ENCODE peak calls at places on chromosome 6, in nine cellular contexts. L is heart right ventricle; H is AG04449; R is astrocyte of the cerebellum; N is cardiac muscle cell; E is GM10248; F is activated CD8-positive, alpha-beta T cell treated with anti-CD3 and anti-CD28 coated beads for 36 hours; U is sigmoid colon; O is right lobe of liver. A is an unnamed sample.

GRCh38 chr6:72040106-72040505 is 153.8 kb downstream of the RIMS1 start:
- DNase-seq in L (no peak), H (no peak), R (no peak), N (peak; percentile 14), E (no peak), F (no peak), U (no peak), O (no peak), A (no peak)

GRCh38 chr6:151805286-151805840 is 2.1 kb upstream of the ESR1 start:
- DNase-seq in L (peak; percentile 26), H (no peak), R (no peak), N (peak; percentile 5), E (no peak), F (no peak), U (no peak), O (no peak), A (no peak)

GRCh38 chr6:9614778-9615177 is 800.1 kb downstream of the TFAP2A start:
- DNase-seq in L (no peak), H (no peak), R (no peak), N (no peak), E (no peak), F (no peak), U (no peak), O (no peak), A (no peak)

GRCh38 chr6:108156938-108157233 is 8.9 kb upstream of the NR2E1 start:
- DNase-seq in L (no peak), H (no peak), R (no peak), N (no peak), E (no peak), F (no peak), U (no peak), O (no peak), A (no peak)

GRCh38 chr6:158283304-158284005 is 28.8 kb upstream of the TULP4 start:
- DNase-seq in L (no peak), H (no peak), R (no peak), N (peak; percentile 28), E (no peak), F (peak; percentile 39), U (no peak), O (no peak), A (no peak)

GRCh38 chr6:135555550-135555949 is 58.0 kb upstream of the AHI1 start:
- DNase-seq in L (no peak), H (no peak), R (no peak), N (no peak), E (peak; percentile 20), F (no peak), U (no peak), O (no peak), A (no peak)

GRCh38 chr6:10510592-10511367 is 10.4 kb upstream of the GCNT2 start:
- DNase-seq in L (peak; percentile 59), H (no peak), R (no peak), N (peak; percentile 88), E (peak; percentile 77), F (peak; percentile 70), U (peak; percentile 84), O (peak; percentile 76), A (no peak)

GRCh38 chr6:157867155-157867559 is 44.1 kb downstream of the SNX9 start:
- DNase-seq in L (no peak), H (no peak), R (no peak), N (no peak), E (no peak), F (no peak), U (no peak), O (no peak), A (no peak)

GRCh38 chr6:112595201-112595600 is 248.1 kb downstream of the RFPL4B start:
- DNase-seq in L (no peak), H (no peak), R (peak; percentile 35), N (no peak), E (no peak), F (no peak), U (no peak), O (no peak), A (no peak)

DNA sequence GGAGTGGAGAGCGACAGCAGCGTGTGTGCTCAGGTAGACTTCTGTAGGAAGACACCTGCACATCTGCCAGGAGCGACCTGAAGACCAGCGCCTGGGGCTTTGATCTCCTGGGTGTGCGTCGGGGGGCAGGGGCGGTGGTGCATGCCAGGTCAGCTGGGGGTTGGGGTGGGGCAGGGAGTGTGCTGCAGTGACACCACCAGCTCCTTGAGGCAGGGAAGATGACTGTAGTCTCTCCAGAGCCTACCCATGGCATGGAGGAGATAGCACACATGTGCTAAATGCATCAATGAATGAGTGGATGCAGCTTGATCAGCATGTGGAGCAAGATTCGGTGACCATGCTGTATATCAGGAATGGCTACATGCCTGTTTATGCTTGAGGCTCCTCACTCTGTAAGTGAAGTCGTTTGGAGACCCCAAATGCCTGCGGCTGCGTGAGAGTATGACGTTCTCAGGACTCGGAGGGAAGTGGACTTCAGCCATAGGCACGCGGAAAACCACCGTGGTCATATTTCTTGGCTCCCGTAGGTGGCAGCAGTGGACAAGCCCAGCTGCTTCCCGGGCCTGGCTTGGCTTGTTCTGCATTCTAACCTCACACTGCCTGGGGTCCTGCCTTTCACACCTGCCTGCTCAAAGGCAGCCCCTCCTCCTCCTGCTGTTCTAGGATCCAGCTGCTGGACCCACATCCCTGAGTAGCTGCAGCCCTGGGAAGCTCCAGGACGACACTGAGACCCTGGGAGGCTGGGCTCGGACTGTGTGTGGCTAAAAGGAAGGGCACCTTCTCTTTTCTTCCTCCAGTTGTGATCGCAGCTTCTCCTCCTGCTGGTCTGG is 39.4 kb upstream of the KCNK16 start:
- DNase-seq in L (peak; percentile 48), H (no peak), R (peak; percentile 40), N (peak; percentile 82), E (peak; percentile 81), F (peak; percentile 61), U (peak; percentile 81), O (peak; percentile 67), A (peak; percentile 10)
- TF ChIP-seq CTCF in L (peak; percentile 84), H (peak; percentile 85), R (peak; percentile 93), N (peak; percentile 82), E (peak; percentile 80), F (peak; percentile 85), U (peak; percentile 93), O (peak; percentile 74), A (peak; percentile 92)

GRCh38 chr6:25959890-25960531 is 2.6 kb upstream of the TRIM38 start:
- DNase-seq in L (no peak), H (no peak), R (no peak), N (no peak), E (no peak), F (no peak), U (no peak), O (no peak), A (no peak)

GRCh38 chr6:25962368-25963127 is at the start of gene TRIM38:
- DNase-seq in L (no peak), H (peak; percentile 74), R (peak; percentile 19), N (peak; percentile 6), E (peak; percentile 77), F (peak; percentile 88), U (peak; percentile 91), O (no peak), A (peak; percentile 79)

GRCh38 chr6:25960689-25961088 is 1.9 kb upstream of the TRIM38 start:
- DNase-seq in L (no peak), H (no peak), R (no peak), N (no peak), E (no peak), F (peak; percentile 62), U (no peak), O (no peak), A (no peak)

GRCh38 chr6:25963426-25964123 is 973 bp downstream of the TRIM38 start:
- DNase-seq in L (no peak), H (no peak), R (no peak), N (no peak), E (no peak), F (no peak), U (no peak), O (no peak), A (no peak)

GRCh38 chr6:25961619-25962367 is 809 bp upstream of the TRIM38 start:
- DNase-seq in L (no peak), H (no peak), R (no peak), N (no peak), E (peak; percentile 16), F (no peak), U (no peak), O (no peak), A (no peak)
- TF ChIP-seq CTCF in L (no peak), H (no peak), R (no peak), N (no peak), E (peak; percentile 24), F (no peak), U (no peak), O (no peak), A (no peak)

GRCh38 chr6:40474937-40475336 is 112.2 kb downstream of the LRFN2 start:
- DNase-seq in L (no peak), H (no peak), R (no peak), N (no peak), E (no peak), F (no peak), U (no peak), O (no peak), A (no peak)
- TF ChIP-seq CTCF in L (no peak), H (no peak), R (no peak), N (no peak), E (no peak), F (no peak), U (no peak), O (no peak), A (no peak)

GRCh38 chr6:44286747-44287146 is 16.5 kb downstream of the TMEM151B start:
- DNase-seq in L (no peak), H (no peak), R (no peak), N (no peak), E (no peak), F (no peak), U (no peak), O (no peak), A (no peak)

GRCh38 chr6:44284119-44284518 is 13.9 kb downstream of the TMEM151B start:
- DNase-seq in L (no peak), H (no peak), R (no peak), N (no peak), E (no peak), F (no peak), U (no peak), O (no peak), A (no peak)

GRCh38 chr6:44284867-44285266 is 14.6 kb downstream of the TMEM151B start:
- DNase-seq in L (no peak), H (no peak), R (no peak), N (no peak), E (no peak), F (no peak), U (no peak), O (no peak), A (no peak)

GRCh38 chr6:44286285-44286565 is 16.0 kb downstream of the TMEM151B start:
- DNase-seq in L (no peak), H (no peak), R (no peak), N (no peak), E (no peak), F (no peak), U (no peak), O (no peak), A (no peak)

DNA sequence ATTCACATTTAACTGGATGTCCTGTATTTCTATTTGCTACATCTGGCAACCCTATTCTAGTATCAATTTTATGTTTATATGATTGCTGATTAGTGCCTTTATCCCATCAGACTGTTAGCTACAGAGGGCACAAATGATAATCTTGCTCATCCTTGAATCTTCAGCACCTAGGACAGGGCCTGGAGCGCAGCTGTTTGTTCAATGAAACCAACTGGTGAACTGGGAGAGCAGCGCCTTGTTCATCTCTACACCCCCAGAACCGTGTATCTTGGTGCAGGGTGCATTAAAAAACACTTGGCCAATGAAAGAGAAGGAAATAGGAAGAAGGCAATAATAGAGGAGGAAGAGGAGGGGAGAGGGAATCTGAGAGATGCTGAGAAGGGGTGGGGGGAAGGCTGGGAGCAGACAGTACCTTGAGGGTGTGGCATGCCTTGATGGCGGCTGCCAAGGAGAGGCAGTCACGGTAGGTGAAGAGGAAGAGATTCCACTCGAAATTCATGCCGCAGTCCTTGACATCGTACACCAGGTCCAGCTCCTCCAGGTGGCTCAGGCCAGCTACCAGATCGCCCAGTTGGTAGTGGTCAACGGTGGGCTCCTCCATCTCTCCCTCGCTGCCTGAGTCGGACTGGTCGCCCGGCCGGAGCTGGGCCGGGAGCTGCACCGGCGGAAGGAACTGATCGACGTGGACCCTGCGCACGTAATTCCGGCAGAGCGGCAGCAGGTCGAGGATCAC is 15.5 kb downstream of the TMEM151B start:
- DNase-seq in L (no peak), H (no peak), R (no peak), N (peak; percentile 65), E (no peak), F (no peak), U (no peak), O (no peak), A (no peak)
- TF ChIP-seq CTCF in L (no peak), H (no peak), R (no peak), N (no peak), E (no peak), F (no peak), U (no peak), O (no peak), A (no peak)